ENCODE peak calls at places on chromosome 9, in eight cellular contexts. L, I, K, G, W, C, H and P are unnamed samples.
A peak's percentile ranks its signal among the peaks of the same experiment; 100 is the strongest.

GRCh38 chr9:35711501-35712428 is 20.2 kb downstream of the TLN1 start:
- DNase-seq in G (no peak), H (no peak), I (no peak), K (no peak), C (no peak), W (no peak), L (no peak), P (no peak)

GRCh38 chr9:19768798-19769197 is 20.0 kb downstream of the SLC24A2 start:
- DNase-seq in G (no peak), H (no peak), C (no peak), L (no peak), K (peak; percentile 50), W (no peak), I (no peak), P (no peak)

GRCh38 chr9:15372385-15373200 is 50.1 kb upstream of the SNAPC3 start:
- DNase-seq in G (no peak), L (no peak), H (no peak), W (no peak), K (no peak), C (no peak), I (no peak), P (no peak)

GRCh38 chr9:16501726-16502125 is 368.7 kb downstream of the BNC2 start:
- DNase-seq in K (peak; percentile 45), G (no peak), C (no peak), W (no peak), I (no peak), H (peak; percentile 55), L (no peak), P (no peak)

GRCh38 chr9:92406506-92406905 is 2.1 kb upstream of the OGN start:
- DNase-seq in I (no peak), L (no peak), W (no peak), G (no peak), C (no peak), H (peak; percentile 49), K (no peak), P (peak; percentile 37)

GRCh38 chr9:123756484-123757106 is 173.3 kb downstream of the DENND1A start:
- DNase-seq in I (no peak), G (no peak), K (no peak), H (no peak), W (no peak), C (no peak), L (no peak), P (no peak)

GRCh38 chr9:27362447-27363210 is 65.7 kb upstream of the EQTN start:
- DNase-seq in L (no peak), W (no peak), K (peak; percentile 76), I (no peak), G (no peak), H (no peak), C (no peak), P (no peak)

GRCh38 chr9:136902259-136902821 is 16.0 kb downstream of the TRAF2 start:
- DNase-seq in L (no peak), K (peak; percentile 90), W (peak; percentile 87), G (no peak), C (peak; percentile 97), I (no peak), H (peak; percentile 74), P (peak; percentile 72)

GRCh38 chr9:93684161-93684765 is 107.9 kb downstream of the PHF2 start:
- DNase-seq in K (no peak), L (no peak), H (no peak), G (no peak), W (no peak), C (no peak), I (peak; percentile 36), P (no peak)

GRCh38 chr9:121168052-121168451 is 33.6 kb downstream of the RAB14 start:
- DNase-seq in I (no peak), L (no peak), G (no peak), C (no peak), K (no peak), H (no peak), W (no peak), P (no peak)

GRCh38 chr9:136625101-136626065 is 37.3 kb upstream of the EGFL7 start:
- DNase-seq in K (peak; percentile 58), L (peak; percentile 69), G (peak; percentile 66), I (peak; percentile 93), H (peak; percentile 25), C (peak; percentile 67), W (peak; percentile 90), P (peak; percentile 43)

GRCh38 chr9:92603100-92603499 is 66.8 kb downstream of the IPPK start:
- DNase-seq in H (no peak), I (no peak), W (no peak), K (no peak), C (no peak), G (no peak), L (peak; percentile 31), P (no peak)

GRCh38 chr9:38046669-38047300 is 22.2 kb downstream of the SHB start:
- DNase-seq in H (peak; percentile 86), I (peak; percentile 24), G (no peak), C (no peak), W (no peak), K (peak; percentile 88), L (peak; percentile 78), P (no peak)
- H3K4me3 ChIP-seq in H (peak overlapping the region; percentile 9), I (no peak overlapping the region), G (no peak overlapping the region), C (peak overlapping the region; percentile 25), W (no peak overlapping the region), K (no peak overlapping the region), L (peak overlapping the region; percentile 54), P (no peak overlapping the region)

DNA sequence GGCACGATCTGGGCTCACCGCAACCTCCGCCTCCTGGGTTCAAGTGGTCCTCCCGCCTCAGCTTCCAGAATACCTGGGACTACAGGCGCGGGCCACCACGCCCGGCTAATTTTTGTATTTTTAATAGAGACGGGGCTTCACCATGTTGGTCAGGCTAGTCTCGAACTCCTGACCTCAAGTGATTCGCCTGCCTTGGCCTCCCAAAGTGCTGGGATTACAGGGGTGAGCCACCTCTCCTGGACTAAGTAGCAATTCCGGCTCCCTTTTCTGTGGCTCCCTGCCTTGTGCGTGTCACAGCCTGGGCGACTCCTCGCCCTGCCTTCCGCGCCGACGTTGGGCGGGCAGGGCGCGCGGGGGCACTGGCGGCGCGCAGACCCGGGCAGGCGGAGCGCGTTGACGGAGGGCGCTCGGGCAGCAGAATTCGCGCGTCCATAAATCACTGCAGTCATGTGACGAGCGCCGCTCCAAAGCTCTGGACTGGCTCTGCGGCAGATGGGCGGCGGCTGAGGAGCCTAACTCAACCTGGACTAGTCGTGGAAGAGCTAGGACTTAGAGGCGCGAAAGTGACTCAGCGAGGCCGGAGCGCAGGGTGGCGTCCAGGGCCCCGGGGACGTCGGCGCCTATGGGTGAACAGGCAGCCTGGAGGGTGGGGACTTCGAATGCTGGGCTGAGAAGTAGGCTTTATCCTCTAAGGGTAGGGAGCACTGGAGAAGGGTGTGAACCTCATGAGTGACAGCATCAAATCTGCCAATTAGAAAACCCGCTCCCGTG is 1.4 kb upstream of the CIZ1 start:
- DNase-seq in C (peak; percentile 88), K (peak; percentile 89), G (peak; percentile 86), I (peak; percentile 91), L (no peak), W (peak; percentile 94), H (peak; percentile 72), P (peak; percentile 92)
- TF ChIP-seq CTCF in C (peak; percentile 26), K (peak; percentile 24), G (peak; percentile 49), I (peak; percentile 67), L (no peak), W (no peak), H (no peak), P (peak; percentile 35)

GRCh38 chr9:82106536-82106935 is 118.0 kb downstream of the SPATA31D1 start:
- DNase-seq in G (no peak), C (no peak), K (no peak), L (no peak), W (no peak), H (no peak), I (no peak), P (no peak)
- H3K4me1 ChIP-seq in G (no peaks in the 10 kb centered on the region), C (no peaks in the 10 kb centered on the region), K (no peaks in the 10 kb centered on the region), L (no peaks in the 10 kb centered on the region), W (no peaks in the 10 kb centered on the region), H (no peaks in the 10 kb centered on the region), I (no peaks in the 10 kb centered on the region), P (no peaks in the 10 kb centered on the region)

GRCh38 chr9:128100581-128100980 is 26.9 kb downstream of the PTGES2 start:
- DNase-seq in I (peak; percentile 33), W (no peak), G (no peak), C (no peak), H (no peak), K (no peak), L (no peak), P (no peak)
- H3K4me3 ChIP-seq in I (peak overlapping the region; percentile 9), W (peak overlapping the region; percentile 59), G (peak overlapping the region; percentile 49), C (no peak overlapping the region), H (peak overlapping the region; percentile 66), K (no peak overlapping the region), L (peak overlapping the region; percentile 89), P (peak overlapping the region; percentile 70)

GRCh38 chr9:132451276-132451675 is 41.3 kb downstream of the CFAP77 start:
- DNase-seq in W (no peak), H (no peak), G (no peak), L (no peak), I (no peak), C (no peak), K (no peak), P (no peak)

GRCh38 chr9:132446887-132447286 is 36.9 kb downstream of the CFAP77 start:
- DNase-seq in C (no peak), G (no peak), H (no peak), W (no peak), I (no peak), L (no peak), K (no peak), P (no peak)

GRCh38 chr9:132443951-132444615 is 34.1 kb downstream of the CFAP77 start:
- DNase-seq in W (no peak), C (no peak), H (no peak), K (peak; percentile 9), I (no peak), G (no peak), L (no peak), P (no peak)

GRCh38 chr9:132447346-132447745 is 37.3 kb downstream of the CFAP77 start:
- DNase-seq in L (peak; percentile 21), K (no peak), H (no peak), I (no peak), G (no peak), W (no peak), C (no peak), P (no peak)
- TF ChIP-seq CTCF in L (peak; percentile 12), K (no peak), H (no peak), I (no peak), G (no peak), W (no peak), C (no peak), P (no peak)